ENCODE peak calls at places on chromosomes 4 and X, in ten cellular contexts. E is stimulated activated CD8-positive, alpha-beta memory T cell treated with anti-CD3 and anti-CD28 coated beads, Interleukin-7, amount 100 ng/mL, for 4 hours; U is RCC 7860; X is NCI-H82; A is Caco-2; Q is stimulated activated CD4-positive, alpha-beta T cell treated with anti-CD3 and anti-CD28 coated beads, Interleukin-2, amount 100 ng/mL, for 24 hours; Y is HFFc6; W is NCI-H1105; K is memory B cell; T is cardiac muscle cell. C is an unnamed sample.

GRCh38 chr4:125432078-125432477 is 117.3 kb downstream of the FAT4 start:
- DNase-seq in E (no peak), U (no peak), X (peak), A (peak), Q (no peak), Y (peak), W (no peak), K (no peak), T (peak), C (no peak)

GRCh38 chrX:41384041-41384705 is 50.2 kb downstream of the DDX3X start:
- DNase-seq in E (no peak), U (peak), X (no peak), A (peak), Q (peak), Y (peak), W (no peak), K (no peak), T (peak), C (no peak)

GRCh38 chr4:119211856-119212250 is 660 bp upstream of the USP53 start:
- DNase-seq in E (no peak), U (peak), X (no peak), A (no peak), Q (no peak), Y (no peak), W (no peak), K (peak), T (no peak), C (peak)

GRCh38 chr4:168408620-168409019 is 71.7 kb downstream of the DDX60L start:
- DNase-seq in E (no peak), U (peak), X (peak), A (no peak), Q (no peak), Y (peak), W (peak), K (no peak), T (peak), C (peak)

GRCh38 chr4:57219389-57219890 is 109.3 kb upstream of the IGFBP7 start:
- DNase-seq in E (no peak), U (no peak), X (peak), A (no peak), Q (no peak), Y (no peak), W (no peak), K (no peak), T (no peak), C (no peak)

GRCh38 chr4:75841641-75842520 is 60.4 kb downstream of the PPEF2 start:
- DNase-seq in E (no peak), U (no peak), X (no peak), A (peak), Q (no peak), Y (no peak), W (no peak), K (no peak), T (no peak), C (peak)

GRCh38 chr4:153467154-153467896 is 1.2 kb downstream of the TMEM131L start:
- DNase-seq in E (peak), U (no peak), X (peak), A (peak), Q (peak), Y (no peak), W (peak), K (peak), T (no peak), C (no peak)

GRCh38 chr4:26452565-26453531 is 37.4 kb downstream of the CCKAR start:
- DNase-seq in E (no peak), U (no peak), X (no peak), A (peak), Q (no peak), Y (no peak), W (peak), K (no peak), T (no peak), C (no peak)

GRCh38 chr4:175386776-175387507 is 425.1 kb downstream of the GPM6A start:
- DNase-seq in E (no peak), U (no peak), X (peak), A (no peak), Q (no peak), Y (no peak), W (no peak), K (peak), T (no peak), C (no peak)

GRCh38 chr4:123892997-123893745 is 496.6 kb downstream of the SPRY1 start:
- DNase-seq in E (no peak), U (no peak), X (peak), A (no peak), Q (no peak), Y (no peak), W (no peak), K (no peak), T (peak), C (peak)

GRCh38 chr4:55947254-55947882 is 1.4 kb upstream of the CEP135 start:
- DNase-seq in E (no peak), U (no peak), X (no peak), A (no peak), Q (no peak), Y (peak), W (no peak), K (peak), T (peak), C (peak)

GRCh38 chr4:108427946-108428345 is 192.4 kb upstream of the RPL34 start:
- DNase-seq in E (no peak), U (no peak), X (no peak), A (no peak), Q (no peak), Y (no peak), W (no peak), K (no peak), T (no peak), C (no peak)

GRCh38 chr4:84955168-84955567 is 11.3 kb downstream of the WDFY3 start:
- DNase-seq in E (no peak), U (no peak), X (no peak), A (no peak), Q (no peak), Y (no peak), W (no peak), K (no peak), T (no peak), C (no peak)

GRCh38 chr4:163072222-163072621 is 94.5 kb downstream of the NAF1 start:
- DNase-seq in E (no peak), U (no peak), X (no peak), A (no peak), Q (no peak), Y (no peak), W (no peak), K (no peak), T (no peak), C (no peak)

GRCh38 chr4:140223056-140223810 is 69.2 kb upstream of the MAML3 start:
- DNase-seq in E (no peak), U (no peak), X (no peak), A (no peak), Q (no peak), Y (peak), W (no peak), K (no peak), T (peak), C (no peak)

GRCh38 chr4:11151500-11151899 is 277.2 kb downstream of the HS3ST1 start:
- DNase-seq in E (no peak), U (no peak), X (no peak), A (no peak), Q (no peak), Y (no peak), W (no peak), K (no peak), T (no peak), C (no peak)

GRCh38 chrX:12791253-12792228 is at the start of gene PRPS2:
- DNase-seq in E (peak), U (peak), X (peak), A (peak), Q (peak), Y (peak), W (peak), K (peak), T (peak), C (peak)

GRCh38 chr4:6470502-6471302 is 1.7 kb downstream of the PPP2R2C start:
- DNase-seq in E (no peak), U (peak), X (no peak), A (no peak), Q (peak), Y (peak), W (no peak), K (no peak), T (peak), C (no peak)

GRCh38 chr4:146186556-146186955 is 11.0 kb downstream of the LSM6 start:
- DNase-seq in E (no peak), U (no peak), X (no peak), A (no peak), Q (no peak), Y (no peak), W (no peak), K (no peak), T (no peak), C (no peak)

GRCh38 chr4:95510145-95510544 is 38.6 kb downstream of the UNC5C start:
- DNase-seq in E (no peak), U (peak), X (peak), A (no peak), Q (no peak), Y (no peak), W (no peak), K (no peak), T (peak), C (peak)

GRCh38 chr4:34281826-34282225 is 1962.5 kb downstream of the ARAP2 start:
- DNase-seq in E (no peak), U (no peak), X (no peak), A (no peak), Q (no peak), Y (no peak), W (no peak), K (no peak), T (no peak), C (no peak)

GRCh38 chr4:156294577-156294976 is 340.9 kb upstream of the CTSO start:
- DNase-seq in E (no peak), U (peak), X (peak), A (peak), Q (no peak), Y (peak), W (peak), K (no peak), T (peak), C (peak)

GRCh38 chr4:170697845-170698244 is 608.1 kb upstream of the AADAT start:
- DNase-seq in E (no peak), U (no peak), X (no peak), A (no peak), Q (no peak), Y (no peak), W (no peak), K (no peak), T (no peak), C (no peak)

GRCh38 chr4:15375707-15376106 is 52.1 kb upstream of the C1QTNF7 start:
- DNase-seq in E (no peak), U (no peak), X (no peak), A (no peak), Q (no peak), Y (no peak), W (no peak), K (no peak), T (no peak), C (no peak)

C was measured in kidney glomerular epithelial cell.